ENCODE peak calls at places on chromosomes 5 and 9, in four cellular contexts. One of them, this sample, is unnamed.

GRCh38 chr5:59716029-59716428 is 177.5 kb downstream of the PDE4D start:
- DNase-seq in fibroblast of villous mesenchyme: no peak
- DNase-seq in GM12864: no peak
- DNase-seq in endothelial cell: no peak
- DNase-seq in this sample: no peak

GRCh38 chr9:34145165-34145564 is 18.7 kb upstream of the DCAF12 start:
- DNase-seq in fibroblast of villous mesenchyme: no peak
- DNase-seq in GM12864: no peak
- DNase-seq in endothelial cell: no peak
- DNase-seq in this sample: no peak

GRCh38 chr5:158957196-158957595 is 142.5 kb downstream of the EBF1 start:
- DNase-seq in fibroblast of villous mesenchyme: no peak
- DNase-seq in GM12864: no peak
- DNase-seq in endothelial cell: no peak
- DNase-seq in this sample: no peak

GRCh38 chr5:145829708-145830361 is 5.3 kb downstream of the PRELID2 start:
- DNase-seq in fibroblast of villous mesenchyme: no peak
- DNase-seq in GM12864: no peak
- DNase-seq in endothelial cell: no peak
- DNase-seq in this sample: no peak

GRCh38 chr9:70053864-70054263 is 10.2 kb downstream of the MAMDC2 start:
- DNase-seq in fibroblast of villous mesenchyme: no peak
- DNase-seq in GM12864: no peak
- DNase-seq in endothelial cell: no peak
- DNase-seq in this sample: no peak

GRCh38 chr9:89477811-89478583 is 19.9 kb downstream of the SEMA4D start:
- DNase-seq in fibroblast of villous mesenchyme: peak; percentile 84
- DNase-seq in GM12864: no peak
- DNase-seq in endothelial cell: peak; percentile 26
- DNase-seq in this sample: no peak

GRCh38 chr9:10806873-10807272 is 194.1 kb upstream of the PTPRD start:
- DNase-seq in fibroblast of villous mesenchyme: no peak
- DNase-seq in GM12864: no peak
- DNase-seq in endothelial cell: no peak
- DNase-seq in this sample: no peak

GRCh38 chr9:120740135-120740534 is 25.9 kb upstream of the MEGF9 start:
- DNase-seq in fibroblast of villous mesenchyme: no peak
- DNase-seq in GM12864: no peak
- DNase-seq in endothelial cell: no peak
- DNase-seq in this sample: no peak

GRCh38 chr5:14534773-14535172 is 46.8 kb upstream of the OTULINL start:
- DNase-seq in fibroblast of villous mesenchyme: no peak
- DNase-seq in GM12864: no peak
- DNase-seq in endothelial cell: no peak
- DNase-seq in this sample: no peak

GRCh38 chr9:138073408-138073807 is 195.8 kb downstream of the CACNA1B start:
- DNase-seq in fibroblast of villous mesenchyme: no peak
- DNase-seq in GM12864: no peak
- DNase-seq in endothelial cell: no peak
- DNase-seq in this sample: no peak

GRCh38 chr9:106478312-106479099 is 384.5 kb upstream of the ZNF462 start:
- DNase-seq in fibroblast of villous mesenchyme: no peak
- DNase-seq in GM12864: no peak
- DNase-seq in endothelial cell: no peak
- DNase-seq in this sample: no peak

GRCh38 chr5:52893105-52893504 is 96.0 kb upstream of the ITGA2 start:
- DNase-seq in fibroblast of villous mesenchyme: peak; percentile 65
- DNase-seq in GM12864: no peak
- DNase-seq in endothelial cell: no peak
- DNase-seq in this sample: no peak

GRCh38 chr9:17843236-17843635 is 264.4 kb downstream of the SH3GL2 start:
- DNase-seq in fibroblast of villous mesenchyme: no peak
- DNase-seq in GM12864: no peak
- DNase-seq in endothelial cell: no peak
- DNase-seq in this sample: no peak

GRCh38 chr5:176542596-176543427 is 5.6 kb upstream of the RNF44 start:
- DNase-seq in fibroblast of villous mesenchyme: peak; percentile 21
- DNase-seq in GM12864: no peak
- DNase-seq in endothelial cell: peak; percentile 40
- DNase-seq in this sample: peak; percentile 64

GRCh38 chr5:176806137-176806536 is 4.2 kb upstream of the UNC5A start:
- DNase-seq in fibroblast of villous mesenchyme: peak; percentile 26
- DNase-seq in GM12864: no peak
- DNase-seq in endothelial cell: peak; percentile 50
- DNase-seq in this sample: no peak

GRCh38 chr5:9507974-9508373 is 37.9 kb downstream of the SEMA5A start:
- DNase-seq in fibroblast of villous mesenchyme: peak; percentile 87
- DNase-seq in GM12864: no peak
- DNase-seq in endothelial cell: no peak
- DNase-seq in this sample: no peak

GRCh38 chr9:79570449-79571308 is 1.1 kb upstream of the TLE4 start:
- DNase-seq in fibroblast of villous mesenchyme: peak; percentile 61
- DNase-seq in GM12864: no peak
- DNase-seq in endothelial cell: peak; percentile 61
- DNase-seq in this sample: peak; percentile 40

GRCh38 chr5:109901628-109901981 is 211.9 kb downstream of the MAN2A1 start:
- DNase-seq in fibroblast of villous mesenchyme: no peak
- DNase-seq in GM12864: no peak
- DNase-seq in endothelial cell: no peak
- DNase-seq in this sample: no peak

GRCh38 chr9:120500733-120501132 is 79.2 kb downstream of the CDK5RAP2 start:
- DNase-seq in fibroblast of villous mesenchyme: no peak
- DNase-seq in GM12864: no peak
- DNase-seq in endothelial cell: no peak
- DNase-seq in this sample: no peak

GRCh38 chr5:95771109-95771708 is 40.1 kb downstream of the RHOBTB3 start:
- DNase-seq in fibroblast of villous mesenchyme: peak; percentile 40
- DNase-seq in GM12864: no peak
- DNase-seq in endothelial cell: no peak
- DNase-seq in this sample: no peak

GRCh38 chr5:5363045-5363444 is 59.4 kb upstream of the ICE1 start:
- DNase-seq in fibroblast of villous mesenchyme: no peak
- DNase-seq in GM12864: no peak
- DNase-seq in endothelial cell: no peak
- DNase-seq in this sample: no peak

GRCh38 chr9:33719581-33720374 is 75.6 kb upstream of the PRSS3 start:
- DNase-seq in fibroblast of villous mesenchyme: no peak
- DNase-seq in GM12864: no peak
- DNase-seq in endothelial cell: peak; percentile 50
- DNase-seq in this sample: peak; percentile 35

GRCh38 chr9:92671323-92671722 is 1.4 kb upstream of the IPPK start:
- DNase-seq in fibroblast of villous mesenchyme: peak; percentile 85
- DNase-seq in GM12864: no peak
- DNase-seq in endothelial cell: no peak
- DNase-seq in this sample: no peak

GRCh38 chr5:39423331-39423751 is 1.4 kb downstream of the DAB2 start:
- DNase-seq in fibroblast of villous mesenchyme: no peak
- DNase-seq in GM12864: no peak
- DNase-seq in endothelial cell: no peak
- DNase-seq in this sample: no peak

GRCh38 chr9:21789541-21790037 is 12.8 kb upstream of the MTAP start:
- DNase-seq in fibroblast of villous mesenchyme: peak; percentile 95
- DNase-seq in GM12864: peak; percentile 64
- DNase-seq in endothelial cell: peak; percentile 35
- DNase-seq in this sample: peak; percentile 58

GRCh38 chr9:72351538-72352453 is 13.2 kb downstream of the ZFAND5 start:
- DNase-seq in fibroblast of villous mesenchyme: no peak
- DNase-seq in GM12864: no peak
- DNase-seq in endothelial cell: no peak
- DNase-seq in this sample: no peak

GRCh38 chr5:7548576-7548975 is 152.6 kb downstream of the ADCY2 start:
- DNase-seq in fibroblast of villous mesenchyme: no peak
- DNase-seq in GM12864: no peak
- DNase-seq in endothelial cell: no peak
- DNase-seq in this sample: no peak

GRCh38 chr9:211557-211956 is 3.1 kb upstream of the DOCK8 start:
- DNase-seq in fibroblast of villous mesenchyme: no peak
- DNase-seq in GM12864: no peak
- DNase-seq in endothelial cell: no peak
- DNase-seq in this sample: no peak

GRCh38 chr5:73363911-73364730 is 84.5 kb downstream of the FOXD1 start:
- DNase-seq in fibroblast of villous mesenchyme: peak; percentile 62
- DNase-seq in GM12864: no peak
- DNase-seq in endothelial cell: no peak
- DNase-seq in this sample: no peak

GRCh38 chr9:114237247-114237646 is 81.9 kb downstream of the COL27A1 start:
- DNase-seq in fibroblast of villous mesenchyme: no peak
- DNase-seq in GM12864: no peak
- DNase-seq in endothelial cell: no peak
- DNase-seq in this sample: no peak

GRCh38 chr5:124867064-124867707 is 120.7 kb upstream of the ZNF608 start:
- DNase-seq in fibroblast of villous mesenchyme: peak; percentile 55
- DNase-seq in GM12864: no peak
- DNase-seq in endothelial cell: no peak
- DNase-seq in this sample: no peak

GRCh38 chr5:51326844-51327243 is 56.4 kb upstream of the ISL1 start:
- DNase-seq in fibroblast of villous mesenchyme: no peak
- DNase-seq in GM12864: no peak
- DNase-seq in endothelial cell: no peak
- DNase-seq in this sample: no peak

GRCh38 chr9:4936277-4936676 is 48.8 kb upstream of the JAK2 start:
- DNase-seq in fibroblast of villous mesenchyme: no peak
- DNase-seq in GM12864: no peak
- DNase-seq in endothelial cell: no peak
- DNase-seq in this sample: peak; percentile 35

GRCh38 chr9:21267806-21268657 is 28.2 kb upstream of the IFNA14 start:
- DNase-seq in fibroblast of villous mesenchyme: no peak
- DNase-seq in GM12864: no peak
- DNase-seq in endothelial cell: no peak
- DNase-seq in this sample: peak; percentile 22

GRCh38 chr5:180333661-180334060 is 19.5 kb downstream of the GFPT2 start:
- DNase-seq in fibroblast of villous mesenchyme: no peak
- DNase-seq in GM12864: no peak
- DNase-seq in endothelial cell: no peak
- DNase-seq in this sample: no peak

GRCh38 chr9:38372685-38373619 is 19.6 kb upstream of the ALDH1B1 start:
- DNase-seq in fibroblast of villous mesenchyme: no peak
- DNase-seq in GM12864: no peak
- DNase-seq in endothelial cell: no peak
- DNase-seq in this sample: no peak

GRCh38 chr5:145936401-145937131 is at the start of gene SH3RF2:
- DNase-seq in fibroblast of villous mesenchyme: peak; percentile 59
- DNase-seq in GM12864: no peak
- DNase-seq in endothelial cell: peak; percentile 49
- DNase-seq in this sample: no peak

GRCh38 chr5:135535820-135536801 is at the start of gene NEUROG1:
- DNase-seq in fibroblast of villous mesenchyme: no peak
- DNase-seq in GM12864: no peak
- DNase-seq in endothelial cell: peak; percentile 21
- DNase-seq in this sample: no peak

DNA sequence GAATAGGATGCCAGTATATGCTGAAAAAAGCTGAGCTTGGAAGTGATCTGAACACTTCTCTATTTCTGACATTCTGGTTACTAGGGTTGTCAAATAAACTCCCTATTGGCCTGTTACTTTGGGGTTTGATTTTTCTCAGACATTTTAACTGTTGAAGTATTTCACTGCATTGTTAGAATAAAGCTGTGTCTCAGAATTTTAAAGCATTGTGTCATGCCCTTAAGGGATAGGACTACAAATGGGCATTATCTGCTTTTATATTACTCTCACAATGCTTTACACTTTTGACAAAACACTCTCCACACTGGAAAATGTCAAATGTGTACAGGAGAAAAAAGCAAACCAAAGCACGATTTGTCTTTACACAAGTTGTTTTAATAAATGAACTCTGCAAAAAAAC is 16.8 kb upstream of the GPR21 start:
- DNase-seq in fibroblast of villous mesenchyme: no peak
- DNase-seq in GM12864: no peak
- DNase-seq in endothelial cell: no peak
- DNase-seq in this sample: no peak
- TF ChIP-seq CTCF in fibroblast of villous mesenchyme: no peak
- TF ChIP-seq CTCF in GM12864: no peak
- TF ChIP-seq CTCF in endothelial cell: no peak
- TF ChIP-seq CTCF in this sample: no peak

GRCh38 chr5:121462441-121462840 is 389.2 kb upstream of the FTMT start:
- DNase-seq in fibroblast of villous mesenchyme: no peak
- DNase-seq in GM12864: no peak
- DNase-seq in endothelial cell: no peak
- DNase-seq in this sample: no peak
- TF ChIP-seq CTCF in fibroblast of villous mesenchyme: no peak
- TF ChIP-seq CTCF in GM12864: no peak
- TF ChIP-seq CTCF in endothelial cell: no peak
- TF ChIP-seq CTCF in this sample: no peak

GRCh38 chr9:90874194-90874593 is 72.6 kb downstream of the SYK start:
- DNase-seq in fibroblast of villous mesenchyme: no peak
- DNase-seq in GM12864: no peak
- DNase-seq in endothelial cell: no peak
- DNase-seq in this sample: no peak
- TF ChIP-seq CTCF in fibroblast of villous mesenchyme: peak; percentile 6
- TF ChIP-seq CTCF in GM12864: peak; percentile 6
- TF ChIP-seq CTCF in endothelial cell: no peak
- TF ChIP-seq CTCF in this sample: no peak

GRCh38 chr9:130111805-130112204 is 58.1 kb downstream of the GPR107 start:
- DNase-seq in fibroblast of villous mesenchyme: no peak
- DNase-seq in GM12864: no peak
- DNase-seq in endothelial cell: no peak
- DNase-seq in this sample: no peak

GRCh38 chr9:130110596-130111021 is 56.9 kb downstream of the GPR107 start:
- DNase-seq in fibroblast of villous mesenchyme: peak; percentile 29
- DNase-seq in GM12864: no peak
- DNase-seq in endothelial cell: no peak
- DNase-seq in this sample: no peak

GRCh38 chr9:130107955-130108354 is 54.2 kb downstream of the GPR107 start:
- DNase-seq in fibroblast of villous mesenchyme: no peak
- DNase-seq in GM12864: no peak
- DNase-seq in endothelial cell: no peak
- DNase-seq in this sample: no peak

GRCh38 chr9:130112244-130113151 is 58.8 kb downstream of the GPR107 start:
- DNase-seq in fibroblast of villous mesenchyme: no peak
- DNase-seq in GM12864: no peak
- DNase-seq in endothelial cell: no peak
- DNase-seq in this sample: no peak

GRCh38 chr9:130110166-130110565 is 56.5 kb downstream of the GPR107 start:
- DNase-seq in fibroblast of villous mesenchyme: no peak
- DNase-seq in GM12864: no peak
- DNase-seq in endothelial cell: no peak
- DNase-seq in this sample: no peak
- TF ChIP-seq CTCF in fibroblast of villous mesenchyme: no peak
- TF ChIP-seq CTCF in GM12864: peak; percentile 20
- TF ChIP-seq CTCF in endothelial cell: no peak
- TF ChIP-seq CTCF in this sample: no peak

GRCh38 chr5:61159070-61159469 is 3.2 kb downstream of the SMIM15 start:
- DNase-seq in fibroblast of villous mesenchyme: no peak
- DNase-seq in GM12864: no peak
- DNase-seq in endothelial cell: no peak
- DNase-seq in this sample: no peak
- TF ChIP-seq CTCF in fibroblast of villous mesenchyme: no peak
- TF ChIP-seq CTCF in GM12864: no peak
- TF ChIP-seq CTCF in endothelial cell: no peak
- TF ChIP-seq CTCF in this sample: no peak

This sample was measured in GM10248.